ENCODE peak calls at places on chromosomes 6 and 20, in five cellular contexts. V is tibial nerve; S is naive thymus-derived CD4-positive, alpha-beta T cell; R is neuronal stem cell; J is colonic mucosa. P is an unnamed sample. For H3K9me3 and H3K4me1, the result is how much of the 10 kb centered on the place peaks cover.

GRCh38 chr6:52371656-52372151 is 9.8 kb downstream of the PAQR8 start:
- DNase-seq in J (no peak), V (no peak), S (no peak), R (no peak), P (no peak)

GRCh38 chr6:129593233-129593564 is 116.8 kb downstream of the ARHGAP18 start:
- DNase-seq in S (no peak), V (no peak), J (no peak), R (no peak), P (no peak)

GRCh38 chr6:156839591-156840001 is 62.4 kb downstream of the ARID1B start:
- DNase-seq in V (no peak), R (no peak), J (no peak), S (no peak), P (no peak)

GRCh38 chr6:57173056-57173885 is 1.1 kb downstream of the BAG2 start:
- DNase-seq in S (no peak), V (no peak), R (no peak), J (peak), P (peak)

GRCh38 chr6:146911635-146912034 is 292.6 kb upstream of the STXBP5 start:
- DNase-seq in S (no peak), J (no peak), R (no peak), V (no peak), P (no peak)

GRCh38 chr6:108612852-108613251 is 52.1 kb downstream of the FOXO3 start:
- DNase-seq in R (no peak), J (no peak), V (no peak), S (no peak), P (no peak)

GRCh38 chr6:142155895-142156757 is 9.1 kb downstream of the VTA1 start:
- DNase-seq in V (no peak), S (no peak), J (no peak), R (no peak), P (peak)

GRCh38 chr6:43972915-43973304 is 154.3 kb downstream of the MRPL14 start:
- DNase-seq in V (no peak), R (no peak), J (peak), S (no peak), P (no peak)

GRCh38 chr20:43993552-43993951 is 78.9 kb downstream of the TOX2 start:
- DNase-seq in V (no peak), S (no peak), J (no peak), R (no peak), P (no peak)

GRCh38 chr6:166355552-166355951 is 13.2 kb upstream of the SFT2D1 start:
- DNase-seq in S (no peak), R (no peak), V (no peak), J (no peak), P (no peak)

GRCh38 chr6:55913213-55914195 is 38.1 kb upstream of the BMP5 start:
- DNase-seq in S (no peak), J (no peak), V (no peak), R (no peak), P (no peak)

GRCh38 chr6:11632231-11632630 is 94.7 kb downstream of the TMEM170B start:
- DNase-seq in J (peak), V (no peak), R (no peak), S (no peak), P (no peak)

GRCh38 chr6:83310046-83310445 is 116.9 kb downstream of the RWDD2A start:
- DNase-seq in J (no peak), V (no peak), R (no peak), S (no peak), P (no peak)

GRCh38 chr20:44648579-44648978 is 2.9 kb downstream of the ADA start:
- DNase-seq in S (no peak), R (no peak), V (no peak), J (no peak), P (peak)

GRCh38 chr6:140475086-140475485 is 1100.6 kb upstream of the CITED2 start:
- DNase-seq in J (no peak), V (no peak), S (no peak), R (no peak), P (no peak)

GRCh38 chr6:24719125-24719931 is at the start of gene C6orf62:
- DNase-seq in J (peak), S (peak), V (no peak), R (peak), P (peak)

GRCh38 chr6:41518118-41518517 is 28.1 kb upstream of the FOXP4 start:
- DNase-seq in V (no peak), J (peak), S (no peak), R (no peak), P (no peak)

GRCh38 chr20:60250251-60250650 is 292.0 kb downstream of the CDH26 start:
- DNase-seq in J (no peak), R (no peak), S (no peak), V (no peak), P (no peak)

GRCh38 chr6:155317186-155317585 is 2.9 kb upstream of the TFB1M start:
- DNase-seq in S (no peak), R (no peak), J (no peak), V (no peak), P (peak)

GRCh38 chr6:41373919-41374617 is 38.7 kb downstream of the NCR2 start:
- DNase-seq in S (no peak), V (no peak), J (no peak), R (peak), P (no peak)

GRCh38 chr6:169849396-169849795 is 98.0 kb downstream of the ERMARD start:
- DNase-seq in V (no peak), J (no peak), R (no peak), S (no peak), P (no peak)

GRCh38 chr6:137702791-137703424 is 164.2 kb upstream of the TNFAIP3 start:
- DNase-seq in J (no peak), R (no peak), V (no peak), S (no peak), P (no peak)

GRCh38 chr6:35292494-35292893 is 5.1 kb upstream of the DEF6 start:
- DNase-seq in S (no peak), R (no peak), V (no peak), J (no peak), P (no peak)

GRCh38 chr20:21796059-21796458 is 90.6 kb downstream of the PAX1 start:
- DNase-seq in J (no peak), S (no peak), V (no peak), R (no peak), P (peak)

GRCh38 chr20:60634773-60635172 is 617.3 kb upstream of the CDH4 start:
- DNase-seq in S (no peak), J (no peak), V (no peak), R (no peak), P (no peak)

GRCh38 chr6:113857565-113858066 is 471 bp downstream of the MARCKS start:
- DNase-seq in R (peak), J (no peak), S (no peak), V (no peak), P (no peak)

GRCh38 chr6:45447721-45448120 is 70.0 kb upstream of the SUPT3H start:
- DNase-seq in V (no peak), R (no peak), J (no peak), S (no peak), P (no peak)

GRCh38 chr20:37528442-37529213 is 952 bp upstream of the BLCAP start:
- DNase-seq in J (no peak), S (no peak), V (no peak), R (no peak), P (no peak)

GRCh38 chr6:157823523-157824370 is 701 bp downstream of the SNX9 start:
- DNase-seq in R (no peak), V (peak), J (peak), S (peak), P (no peak)

GRCh38 chr20:57573176-57573575 is 12.3 kb downstream of the PCK1 start:
- DNase-seq in S (no peak), J (no peak), V (no peak), R (no peak), P (peak)

GRCh38 chr20:16222859-16223411 is 350.3 kb downstream of the KIF16B start:
- DNase-seq in R (no peak), J (no peak), V (no peak), S (no peak), P (peak)

GRCh38 chr20:37990571-37991151 is 42.6 kb downstream of the TTI1 start:
- DNase-seq in R (no peak), S (peak), J (peak), V (no peak), P (no peak)

GRCh38 chr6:1864496-1864895 is 254.8 kb downstream of the FOXC1 start:
- DNase-seq in S (no peak), V (no peak), R (no peak), J (no peak), P (peak)

GRCh38 chr6:32087574-32088486 is 21.3 kb downstream of the TNXB start:
- DNase-seq in S (peak), V (peak), R (peak), J (peak), P (peak)

GRCh38 chr6:159151266-159151855 is 17.8 kb upstream of the FNDC1 start:
- DNase-seq in V (no peak), J (peak), R (no peak), S (no peak), P (peak)

GRCh38 chr6:170293881-170294755 is 3.2 kb upstream of the DLL1 start:
- DNase-seq in S (no peak), J (no peak), R (peak), V (no peak), P (no peak)

DNA sequence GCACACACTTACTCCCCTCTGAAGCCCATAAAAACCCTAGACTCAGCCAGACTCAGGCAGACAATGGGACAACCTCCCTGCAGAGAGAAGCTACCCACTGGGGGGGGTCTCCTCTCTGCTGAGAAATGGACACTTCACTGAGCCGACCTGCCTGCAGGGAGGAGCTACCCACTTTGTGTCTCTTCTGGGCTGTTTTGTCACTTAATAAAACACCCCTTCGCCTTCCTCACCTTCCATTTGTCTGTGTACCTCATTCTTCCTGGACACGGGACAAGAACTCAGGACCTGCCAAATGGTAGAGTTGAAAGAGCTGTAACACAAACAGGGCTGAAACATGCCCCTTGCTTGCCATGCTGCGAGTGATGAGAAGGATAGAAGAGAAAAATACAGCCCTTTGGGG is 151.7 kb upstream of the HDDC2 start:
- DNase-seq in J (no peak), V (no peak), R (no peak), S (no peak), P (no peak)
- H3K9me3 ChIP-seq in J (under half), V (under half), R (under half), S (under half), P (under half)

GRCh38 chr6:30883743-30884520 is at the start of gene DDR1:
- DNase-seq in S (no peak), R (peak), J (peak), V (peak), P (peak)

GRCh38 chr6:30883476-30883742 is 910 bp upstream of the DDR1 start:
- DNase-seq in V (no peak), J (no peak), R (no peak), S (no peak), P (peak)

GRCh38 chr6:30885999-30886896 is 1.9 kb downstream of the DDR1 start:
- DNase-seq in J (peak), V (no peak), R (peak), S (no peak), P (no peak)

GRCh38 chr6:30885481-30885998 is 1.2 kb downstream of the DDR1 start:
- DNase-seq in V (no peak), J (peak), S (no peak), R (peak), P (no peak)

GRCh38 chr6:30884521-30885480 is 482 bp downstream of the DDR1 start:
- DNase-seq in J (peak), S (no peak), V (no peak), R (peak), P (peak)
- H3K4me1 ChIP-seq in J (under half), S (under half), V (under half), R (under half), P (under half)

GRCh38 chr6:123803862-123804681 is at the start of gene NKAIN2:
- DNase-seq in S (no peak), J (no peak), V (no peak), R (peak), P (no peak)
- H3K4me3 ChIP-seq in S (no peak), J (peak), V (peak), R (peak), P (no peak)

GRCh38 chr6:75130784-75131183 is 75.1 kb downstream of the COL12A1 start:
- DNase-seq in S (no peak), V (no peak), R (no peak), J (no peak), P (no peak)

DNA sequence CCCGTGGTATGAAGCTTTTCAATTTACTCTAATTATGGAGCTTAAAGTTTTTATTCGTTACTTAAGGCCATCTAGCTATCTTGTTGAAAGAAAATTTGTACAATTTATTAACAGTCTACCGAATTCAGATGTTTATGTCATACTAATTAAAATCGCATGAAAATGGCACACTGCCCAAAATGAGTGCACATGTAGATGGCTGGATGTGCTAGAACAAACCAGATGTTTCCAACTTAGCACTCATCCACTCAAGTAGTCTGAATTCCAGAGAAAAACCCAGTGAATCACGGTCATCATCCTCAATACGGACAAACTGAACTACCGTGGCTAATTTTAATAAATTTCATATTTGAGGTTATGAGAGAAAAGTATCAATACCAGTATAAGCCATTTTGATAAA is 70.4 kb downstream of the COL12A1 start:
- DNase-seq in J (no peak), V (no peak), S (no peak), R (no peak), P (no peak)
- H3K9me3 ChIP-seq in J (under half), V (under half), S (under half), R (under half), P (under half)

DNA sequence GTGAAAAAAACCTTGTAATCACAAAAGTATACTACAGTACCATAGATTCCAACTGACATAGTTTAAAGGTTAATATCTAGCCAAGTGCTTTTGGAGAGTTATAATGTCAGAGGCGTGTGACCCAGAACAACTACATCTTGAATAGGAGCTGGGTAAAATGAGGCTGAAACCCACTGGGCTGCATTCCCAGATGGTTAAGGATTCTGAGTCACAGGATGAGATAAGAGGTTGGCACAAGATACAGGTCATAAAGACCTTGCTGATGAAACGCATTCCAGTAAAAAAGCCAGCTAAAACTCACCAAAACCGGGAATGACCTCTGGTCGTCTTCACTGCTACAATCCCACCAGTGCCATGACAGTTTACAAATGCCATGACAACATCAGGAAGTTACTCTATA is 22.4 kb upstream of the KIAA0408 start:
- DNase-seq in V (no peak), J (no peak), S (no peak), R (no peak), P (no peak)
- H3K4me1 ChIP-seq in V (under half), J (under half), S (under half), R (under half), P (under half)

GRCh38 chr6:150764638-150765456 is 100.7 kb upstream of the MTHFD1L start:
- DNase-seq in V (no peak), S (no peak), J (no peak), R (no peak), P (peak)

GRCh38 chr6:150765457-150765764 is 100.1 kb upstream of the MTHFD1L start:
- DNase-seq in J (no peak), V (no peak), R (no peak), S (no peak), P (peak)

GRCh38 chr6:150767161-150767560 is 98.3 kb upstream of the MTHFD1L start:
- DNase-seq in J (no peak), R (no peak), S (no peak), V (no peak), P (no peak)

GRCh38 chr6:150766201-150766997 is 99.1 kb upstream of the MTHFD1L start:
- DNase-seq in R (no peak), J (no peak), S (no peak), V (no peak), P (peak)

DNA sequence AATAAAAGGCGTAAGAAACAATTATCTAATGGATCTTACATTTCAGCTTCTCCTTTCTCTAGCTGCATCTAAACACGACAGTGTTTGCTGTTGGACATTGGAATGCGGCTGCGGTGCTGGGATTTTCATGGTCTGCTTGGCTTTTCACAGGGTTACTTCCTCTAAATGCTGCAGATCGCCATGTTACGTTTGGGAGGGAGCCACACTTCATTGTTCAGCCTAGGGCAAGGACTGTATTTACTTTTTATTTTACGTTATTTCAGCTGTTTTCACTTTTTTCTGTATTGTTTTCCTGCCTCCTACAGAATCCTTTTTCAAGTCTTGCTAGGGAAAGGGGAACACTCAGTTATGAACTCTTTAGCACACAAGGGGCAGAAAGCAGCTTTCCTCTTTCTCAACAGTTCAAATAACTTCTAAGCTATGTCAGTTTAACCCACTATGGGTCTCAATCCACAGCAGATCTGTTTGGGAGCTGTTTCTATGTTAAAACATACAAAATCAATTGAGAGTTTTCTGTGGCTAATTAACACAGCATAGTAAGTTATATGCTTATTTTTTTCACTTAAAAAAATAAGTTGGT is 97.8 kb upstream of the MTHFD1L start:
- DNase-seq in R (peak), J (no peak), S (no peak), V (no peak), P (no peak)
- H3K4me3 ChIP-seq in R (no peak), J (no peak), S (no peak), V (peak), P (peak)

DNA sequence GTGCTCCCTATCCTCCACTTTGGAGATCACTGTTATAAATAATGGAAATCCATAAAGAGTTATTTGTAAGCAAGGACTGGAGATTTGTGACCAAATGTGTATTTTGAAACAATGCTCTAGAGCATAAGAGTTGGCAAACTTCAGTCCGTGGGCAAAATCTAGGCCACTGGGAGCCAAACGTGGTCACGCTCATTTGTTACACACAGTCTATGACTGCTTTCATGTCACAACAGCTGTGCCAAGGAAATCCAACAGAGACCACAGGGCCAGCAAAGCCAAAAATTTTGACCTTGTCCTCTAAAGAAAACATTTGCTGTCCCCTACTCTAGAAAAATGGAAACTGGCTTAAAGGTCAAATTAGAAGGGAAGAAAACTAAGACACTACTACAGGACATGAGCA is 7.9 kb downstream of the ZNF334 start:
- DNase-seq in J (no peak), R (no peak), S (no peak), V (no peak), P (no peak)
- H3K9me3 ChIP-seq in J (under half), R (under half), S (under half), V (under half), P (under half)

GRCh38 chr20:58980711-58981563 is at the start of gene NELFCD:
- DNase-seq in R (peak), V (peak), S (peak), J (peak), P (peak)
- H3K4me1 ChIP-seq in R (under half), V (under half), S (under half), J (under half), P (under half)

DNA sequence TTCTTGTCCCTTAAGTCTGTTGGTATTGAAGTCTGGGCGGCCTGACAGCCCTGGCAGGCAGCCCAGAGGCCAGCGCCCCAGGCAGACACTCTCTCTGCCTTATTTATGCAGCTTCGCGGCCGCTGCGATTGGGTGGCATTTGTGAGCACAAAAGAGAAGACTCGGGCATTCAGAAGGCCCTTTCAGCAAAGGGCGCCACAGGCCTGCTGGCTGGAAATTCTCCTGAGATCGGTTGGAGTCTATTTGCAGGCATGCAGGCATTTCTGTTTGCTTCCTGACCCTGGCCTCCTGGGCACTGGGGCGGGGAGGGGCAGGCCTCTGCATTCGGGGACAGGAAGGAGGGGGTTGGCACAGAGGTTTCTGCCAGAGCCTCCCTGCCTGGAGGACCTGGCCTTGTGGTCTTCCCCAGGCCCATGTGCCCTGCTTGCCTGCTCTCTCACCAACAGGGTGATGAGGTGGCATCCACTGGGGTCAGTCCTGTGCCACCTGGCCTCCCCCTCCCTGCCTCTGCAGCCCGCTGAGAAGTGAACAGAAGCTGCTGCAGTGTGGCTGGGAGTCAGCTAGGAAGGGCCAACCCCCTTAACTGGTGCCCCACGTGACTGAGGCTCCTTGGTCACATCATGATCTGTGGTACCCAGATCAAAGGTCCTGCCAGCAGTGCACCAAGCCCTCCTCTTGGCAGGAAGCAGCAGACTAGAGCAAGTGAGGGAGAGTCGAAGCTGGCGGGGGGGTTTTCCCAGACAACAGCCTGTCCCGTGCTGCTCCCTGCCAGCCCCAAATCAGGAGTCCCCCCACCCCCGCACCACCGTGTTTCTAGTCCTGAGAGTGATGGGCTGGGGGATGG is 16.6 kb upstream of the CCDC167 start:
- DNase-seq in J (peak), R (no peak), V (no peak), S (peak), P (no peak)
- H3K4me3 ChIP-seq in J (no peak), R (no peak), V (no peak), S (peak), P (no peak)